ENCODE peak calls at places on chromosomes 5 and 9, in seven cellular contexts. One of them, this sample, is unnamed.

GRCh38 chr9:136980669-136981478 is 1.9 kb upstream of the LCNL1 start:
- DNase-seq in coronary artery: no peak
- DNase-seq in endodermal cell: no peak
- DNase-seq in lower lobe of right lung: no peak
- DNase-seq in tibial artery: no peak
- DNase-seq in right atrium auricular region: no peak
- DNase-seq in IMR-90: no peak
- DNase-seq in this sample: no peak

GRCh38 chr9:130266236-130267098 is 907 bp downstream of the HMCN2 start:
- DNase-seq in coronary artery: no peak
- DNase-seq in tibial artery: peak; percentile 37
- DNase-seq in right atrium auricular region: no peak
- DNase-seq in lower lobe of right lung: no peak
- DNase-seq in IMR-90: no peak
- DNase-seq in endodermal cell: peak; percentile 84
- DNase-seq in this sample: no peak

GRCh38 chr5:141494761-141495455 is 6.0 kb downstream of the PCDHGC5 start:
- DNase-seq in endodermal cell: peak; percentile 84
- DNase-seq in tibial artery: no peak
- DNase-seq in lower lobe of right lung: no peak
- DNase-seq in coronary artery: peak; percentile 35
- DNase-seq in IMR-90: peak; percentile 48
- DNase-seq in right atrium auricular region: no peak
- DNase-seq in this sample: no peak

GRCh38 chr5:15020731-15021130 is 149.2 kb upstream of the ANKH start:
- DNase-seq in right atrium auricular region: no peak
- DNase-seq in IMR-90: no peak
- DNase-seq in endodermal cell: no peak
- DNase-seq in lower lobe of right lung: no peak
- DNase-seq in tibial artery: no peak
- DNase-seq in coronary artery: no peak
- DNase-seq in this sample: no peak

GRCh38 chr5:143197260-143197656 is 206.2 kb downstream of the NR3C1 start:
- DNase-seq in IMR-90: peak; percentile 28
- DNase-seq in lower lobe of right lung: no peak
- DNase-seq in right atrium auricular region: no peak
- DNase-seq in coronary artery: no peak
- DNase-seq in tibial artery: no peak
- DNase-seq in endodermal cell: no peak
- DNase-seq in this sample: no peak

GRCh38 chr5:115838885-115839518 is 2.4 kb downstream of the ATG12 start:
- DNase-seq in endodermal cell: peak; percentile 57
- DNase-seq in right atrium auricular region: no peak
- DNase-seq in coronary artery: no peak
- DNase-seq in tibial artery: peak; percentile 20
- DNase-seq in lower lobe of right lung: no peak
- DNase-seq in IMR-90: peak; percentile 53
- DNase-seq in this sample: no peak

GRCh38 chr5:176762489-176762888 is 47.9 kb upstream of the UNC5A start:
- DNase-seq in IMR-90: peak; percentile 16
- DNase-seq in coronary artery: no peak
- DNase-seq in right atrium auricular region: peak; percentile 5
- DNase-seq in tibial artery: no peak
- DNase-seq in lower lobe of right lung: no peak
- DNase-seq in endodermal cell: peak; percentile 55
- DNase-seq in this sample: no peak

GRCh38 chr9:119365291-119366027 is 3.8 kb downstream of the BRINP1 start:
- DNase-seq in coronary artery: no peak
- DNase-seq in endodermal cell: peak; percentile 93
- DNase-seq in tibial artery: no peak
- DNase-seq in lower lobe of right lung: no peak
- DNase-seq in right atrium auricular region: no peak
- DNase-seq in IMR-90: no peak
- DNase-seq in this sample: no peak

GRCh38 chr9:4375424-4376195 is 75.7 kb upstream of the GLIS3 start:
- DNase-seq in IMR-90: peak; percentile 82
- DNase-seq in tibial artery: no peak
- DNase-seq in lower lobe of right lung: no peak
- DNase-seq in endodermal cell: no peak
- DNase-seq in coronary artery: no peak
- DNase-seq in right atrium auricular region: no peak
- DNase-seq in this sample: no peak

GRCh38 chr5:67020231-67020630 is 176.4 kb downstream of the CD180 start:
- DNase-seq in IMR-90: no peak
- DNase-seq in right atrium auricular region: no peak
- DNase-seq in tibial artery: no peak
- DNase-seq in lower lobe of right lung: no peak
- DNase-seq in coronary artery: no peak
- DNase-seq in endodermal cell: no peak
- DNase-seq in this sample: no peak

GRCh38 chr5:158739941-158740340 is 359.8 kb downstream of the EBF1 start:
- DNase-seq in IMR-90: no peak
- DNase-seq in tibial artery: peak; percentile 55
- DNase-seq in coronary artery: no peak
- DNase-seq in endodermal cell: peak; percentile 55
- DNase-seq in lower lobe of right lung: no peak
- DNase-seq in right atrium auricular region: peak; percentile 69
- DNase-seq in this sample: no peak

GRCh38 chr5:119346404-119346803 is 9.4 kb upstream of the TNFAIP8 start:
- DNase-seq in lower lobe of right lung: no peak
- DNase-seq in IMR-90: no peak
- DNase-seq in tibial artery: no peak
- DNase-seq in coronary artery: no peak
- DNase-seq in endodermal cell: no peak
- DNase-seq in right atrium auricular region: no peak
- DNase-seq in this sample: no peak

GRCh38 chr5:96616801-96617200 is 45.4 kb upstream of the CAST start:
- DNase-seq in tibial artery: no peak
- DNase-seq in endodermal cell: no peak
- DNase-seq in IMR-90: no peak
- DNase-seq in coronary artery: no peak
- DNase-seq in right atrium auricular region: no peak
- DNase-seq in lower lobe of right lung: no peak
- DNase-seq in this sample: no peak

GRCh38 chr9:134413890-134414731 is 87.9 kb downstream of the RXRA start:
- DNase-seq in IMR-90: peak; percentile 89
- DNase-seq in coronary artery: no peak
- DNase-seq in lower lobe of right lung: peak; percentile 79
- DNase-seq in right atrium auricular region: peak; percentile 81
- DNase-seq in endodermal cell: no peak
- DNase-seq in tibial artery: no peak
- DNase-seq in this sample: peak; percentile 79

GRCh38 chr9:8883313-8883712 is 1083.7 kb upstream of the DMAC1 start:
- DNase-seq in right atrium auricular region: no peak
- DNase-seq in endodermal cell: no peak
- DNase-seq in lower lobe of right lung: no peak
- DNase-seq in tibial artery: no peak
- DNase-seq in IMR-90: no peak
- DNase-seq in coronary artery: no peak
- DNase-seq in this sample: no peak

GRCh38 chr9:112503170-112503569 is 16.5 kb downstream of the KIAA1958 start:
- DNase-seq in lower lobe of right lung: peak; percentile 71
- DNase-seq in right atrium auricular region: no peak
- DNase-seq in endodermal cell: no peak
- DNase-seq in tibial artery: no peak
- DNase-seq in coronary artery: no peak
- DNase-seq in IMR-90: no peak
- DNase-seq in this sample: no peak

GRCh38 chr9:79694676-79695400 is 123.1 kb downstream of the TLE4 start:
- DNase-seq in coronary artery: no peak
- DNase-seq in endodermal cell: peak; percentile 58
- DNase-seq in right atrium auricular region: no peak
- DNase-seq in tibial artery: no peak
- DNase-seq in lower lobe of right lung: no peak
- DNase-seq in IMR-90: peak; percentile 92
- DNase-seq in this sample: no peak

GRCh38 chr5:38323645-38324295 is 65.4 kb downstream of the EGFLAM start:
- DNase-seq in lower lobe of right lung: no peak
- DNase-seq in coronary artery: no peak
- DNase-seq in tibial artery: no peak
- DNase-seq in endodermal cell: no peak
- DNase-seq in right atrium auricular region: no peak
- DNase-seq in IMR-90: peak; percentile 35
- DNase-seq in this sample: peak; percentile 32

GRCh38 chr5:132334812-132335211 is 34.7 kb upstream of the SLC22A5 start:
- DNase-seq in lower lobe of right lung: no peak
- DNase-seq in tibial artery: no peak
- DNase-seq in endodermal cell: no peak
- DNase-seq in IMR-90: peak; percentile 62
- DNase-seq in coronary artery: no peak
- DNase-seq in right atrium auricular region: no peak
- DNase-seq in this sample: no peak

GRCh38 chr5:135405082-135405481 is 6.1 kb upstream of the MACROH2A1 start:
- DNase-seq in tibial artery: no peak
- DNase-seq in right atrium auricular region: no peak
- DNase-seq in IMR-90: no peak
- DNase-seq in coronary artery: no peak
- DNase-seq in lower lobe of right lung: no peak
- DNase-seq in endodermal cell: no peak
- DNase-seq in this sample: no peak

GRCh38 chr5:67520161-67520886 is 323.7 kb upstream of the CD180 start:
- DNase-seq in coronary artery: no peak
- DNase-seq in IMR-90: no peak
- DNase-seq in endodermal cell: no peak
- DNase-seq in lower lobe of right lung: no peak
- DNase-seq in right atrium auricular region: no peak
- DNase-seq in tibial artery: no peak
- DNase-seq in this sample: no peak

GRCh38 chr9:18496586-18496985 is 22.6 kb downstream of the ADAMTSL1 start:
- DNase-seq in lower lobe of right lung: no peak
- DNase-seq in IMR-90: no peak
- DNase-seq in right atrium auricular region: no peak
- DNase-seq in coronary artery: no peak
- DNase-seq in endodermal cell: no peak
- DNase-seq in tibial artery: no peak
- DNase-seq in this sample: no peak

GRCh38 chr9:21695443-21695842 is 107.0 kb upstream of the MTAP start:
- DNase-seq in lower lobe of right lung: no peak
- DNase-seq in tibial artery: no peak
- DNase-seq in IMR-90: no peak
- DNase-seq in coronary artery: no peak
- DNase-seq in endodermal cell: no peak
- DNase-seq in right atrium auricular region: no peak
- DNase-seq in this sample: no peak

GRCh38 chr9:21695874-21696341 is 106.5 kb upstream of the MTAP start:
- DNase-seq in right atrium auricular region: no peak
- DNase-seq in lower lobe of right lung: peak; percentile 34
- DNase-seq in tibial artery: no peak
- DNase-seq in IMR-90: no peak
- DNase-seq in endodermal cell: no peak
- DNase-seq in coronary artery: no peak
- DNase-seq in this sample: no peak

GRCh38 chr9:21692390-21692789 is 110.0 kb upstream of the MTAP start:
- DNase-seq in tibial artery: no peak
- DNase-seq in endodermal cell: no peak
- DNase-seq in IMR-90: no peak
- DNase-seq in right atrium auricular region: no peak
- DNase-seq in lower lobe of right lung: no peak
- DNase-seq in coronary artery: no peak
- DNase-seq in this sample: no peak

GRCh38 chr9:21694424-21694823 is 108.0 kb upstream of the MTAP start:
- DNase-seq in lower lobe of right lung: no peak
- DNase-seq in IMR-90: no peak
- DNase-seq in right atrium auricular region: no peak
- DNase-seq in endodermal cell: no peak
- DNase-seq in coronary artery: no peak
- DNase-seq in tibial artery: no peak
- DNase-seq in this sample: no peak

DNA sequence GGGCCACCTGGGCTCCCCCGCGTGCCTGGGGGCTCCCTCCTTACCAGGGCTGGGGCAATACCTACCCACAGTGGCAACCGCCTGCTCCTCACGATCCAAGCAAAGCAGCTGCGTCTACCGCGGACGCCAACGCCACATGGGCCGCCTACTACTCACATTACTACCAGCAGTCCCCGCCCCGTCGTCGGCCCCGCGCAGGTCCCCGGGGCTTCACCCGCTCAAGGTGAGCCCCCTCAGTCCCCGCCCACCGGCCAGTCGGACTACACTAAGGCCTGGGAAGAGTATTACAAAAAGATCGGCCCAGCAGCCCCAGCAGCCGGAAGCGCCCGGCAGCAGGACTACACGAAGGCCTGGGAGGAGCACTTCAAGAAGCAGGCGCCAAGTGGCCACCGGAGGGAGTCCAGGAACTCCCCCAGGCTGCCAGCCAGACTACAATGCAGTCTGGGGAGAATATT is 106.0 kb upstream of the MTAP start:
- DNase-seq in coronary artery: no peak
- DNase-seq in right atrium auricular region: no peak
- DNase-seq in endodermal cell: peak; percentile 93
- DNase-seq in IMR-90: no peak
- DNase-seq in tibial artery: no peak
- DNase-seq in lower lobe of right lung: peak; percentile 45
- DNase-seq in this sample: no peak
- TF ChIP-seq CTCF in coronary artery: no peak
- TF ChIP-seq CTCF in right atrium auricular region: no peak
- TF ChIP-seq CTCF in endodermal cell: peak; percentile 63
- TF ChIP-seq CTCF in IMR-90: peak; percentile 18
- TF ChIP-seq CTCF in tibial artery: no peak
- TF ChIP-seq CTCF in lower lobe of right lung: no peak
- TF ChIP-seq CTCF in this sample: no peak

GRCh38 chr9:2613730-2614271 is 7.8 kb upstream of the VLDLR start:
- DNase-seq in right atrium auricular region: no peak
- DNase-seq in IMR-90: no peak
- DNase-seq in endodermal cell: peak; percentile 72
- DNase-seq in lower lobe of right lung: no peak
- DNase-seq in tibial artery: no peak
- DNase-seq in coronary artery: no peak
- DNase-seq in this sample: no peak
- H3K27ac ChIP-seq in right atrium auricular region: peak overlapping the region; percentile 73
- H3K27ac ChIP-seq in IMR-90: no peak overlapping the region
- H3K27ac ChIP-seq in endodermal cell: no peak overlapping the region
- H3K27ac ChIP-seq in lower lobe of right lung: no peak overlapping the region
- H3K27ac ChIP-seq in tibial artery: no peak overlapping the region
- H3K27ac ChIP-seq in coronary artery: no peak overlapping the region
- H3K27ac ChIP-seq in this sample: no peak overlapping the region

GRCh38 chr9:68940620-68941019 is 73.3 kb downstream of the PRKACG start:
- DNase-seq in coronary artery: no peak
- DNase-seq in IMR-90: no peak
- DNase-seq in right atrium auricular region: no peak
- DNase-seq in lower lobe of right lung: no peak
- DNase-seq in tibial artery: no peak
- DNase-seq in endodermal cell: no peak
- DNase-seq in this sample: no peak
- H3K4me3 ChIP-seq in coronary artery: no peak overlapping the region
- H3K4me3 ChIP-seq in IMR-90: no peak overlapping the region
- H3K4me3 ChIP-seq in right atrium auricular region: no peak overlapping the region
- H3K4me3 ChIP-seq in lower lobe of right lung: no peak overlapping the region
- H3K4me3 ChIP-seq in tibial artery: no peak overlapping the region
- H3K4me3 ChIP-seq in endodermal cell: no peak overlapping the region
- H3K4me3 ChIP-seq in this sample: no peak overlapping the region

GRCh38 chr9:117551171-117551570 is 136.3 kb upstream of the ASTN2 start:
- DNase-seq in IMR-90: no peak
- DNase-seq in lower lobe of right lung: no peak
- DNase-seq in endodermal cell: no peak
- DNase-seq in tibial artery: no peak
- DNase-seq in coronary artery: no peak
- DNase-seq in right atrium auricular region: no peak
- DNase-seq in this sample: no peak

GRCh38 chr9:117552811-117553210 is 138.0 kb upstream of the ASTN2 start:
- DNase-seq in coronary artery: no peak
- DNase-seq in tibial artery: no peak
- DNase-seq in right atrium auricular region: no peak
- DNase-seq in endodermal cell: no peak
- DNase-seq in lower lobe of right lung: no peak
- DNase-seq in IMR-90: no peak
- DNase-seq in this sample: no peak

GRCh38 chr9:117555964-117556629 is 141.2 kb upstream of the ASTN2 start:
- DNase-seq in IMR-90: no peak
- DNase-seq in right atrium auricular region: peak; percentile 60
- DNase-seq in lower lobe of right lung: peak; percentile 61
- DNase-seq in coronary artery: no peak
- DNase-seq in tibial artery: peak; percentile 27
- DNase-seq in endodermal cell: peak; percentile 95
- DNase-seq in this sample: peak; percentile 24
- TF ChIP-seq CTCF in IMR-90: no peak
- TF ChIP-seq CTCF in right atrium auricular region: peak; percentile 57
- TF ChIP-seq CTCF in lower lobe of right lung: peak; percentile 51
- TF ChIP-seq CTCF in coronary artery: no peak
- TF ChIP-seq CTCF in tibial artery: peak; percentile 7
- TF ChIP-seq CTCF in endodermal cell: peak; percentile 85
- TF ChIP-seq CTCF in this sample: peak; percentile 37